ENCODE peak calls at places on chromosome 3, in seven cellular contexts. One of them, this sample, is unnamed.

GRCh38 chr3:51670053-51670666 is 892 bp upstream of the TEX264 start:
- DNase-seq in H4: no peak
- DNase-seq in brain microvascular endothelial cell: no peak
- DNase-seq in breast epithelium: no peak
- DNase-seq in activated gamma-delta T cell: no peak
- DNase-seq in natural killer cell: no peak
- DNase-seq in stimulated activated effector memory CD8-positive, alpha-beta T cell treated with anti-CD3 and anti-CD28 coated beads, Interleukin-12 subunit alpha, Interleukin-12 subunit beta, amount 100 ng/mL, for 72 hours: no peak
- DNase-seq in this sample: no peak

GRCh38 chr3:15585111-15585844 is 16.1 kb downstream of the HACL1 start:
- DNase-seq in H4: no peak
- DNase-seq in brain microvascular endothelial cell: peak; percentile 19
- DNase-seq in breast epithelium: no peak
- DNase-seq in activated gamma-delta T cell: no peak
- DNase-seq in natural killer cell: no peak
- DNase-seq in stimulated activated effector memory CD8-positive, alpha-beta T cell treated with anti-CD3 and anti-CD28 coated beads, Interleukin-12 subunit alpha, Interleukin-12 subunit beta, amount 100 ng/mL, for 72 hours: no peak
- DNase-seq in this sample: no peak

GRCh38 chr3:165156757-165157156 is 39.4 kb downstream of the SLITRK3 start:
- DNase-seq in H4: no peak
- DNase-seq in brain microvascular endothelial cell: no peak
- DNase-seq in breast epithelium: no peak
- DNase-seq in activated gamma-delta T cell: no peak
- DNase-seq in natural killer cell: no peak
- DNase-seq in stimulated activated effector memory CD8-positive, alpha-beta T cell treated with anti-CD3 and anti-CD28 coated beads, Interleukin-12 subunit alpha, Interleukin-12 subunit beta, amount 100 ng/mL, for 72 hours: no peak
- DNase-seq in this sample: no peak

GRCh38 chr3:195224156-195224979 is 46.6 kb downstream of the XXYLT1 start:
- DNase-seq in H4: peak; percentile 40
- DNase-seq in brain microvascular endothelial cell: no peak
- DNase-seq in breast epithelium: peak; percentile 25
- DNase-seq in activated gamma-delta T cell: no peak
- DNase-seq in natural killer cell: peak; percentile 5
- DNase-seq in stimulated activated effector memory CD8-positive, alpha-beta T cell treated with anti-CD3 and anti-CD28 coated beads, Interleukin-12 subunit alpha, Interleukin-12 subunit beta, amount 100 ng/mL, for 72 hours: no peak
- DNase-seq in this sample: peak; percentile 20

GRCh38 chr3:31356941-31357340 is 175.8 kb upstream of the STT3B start:
- DNase-seq in H4: peak; percentile 58
- DNase-seq in brain microvascular endothelial cell: no peak
- DNase-seq in breast epithelium: no peak
- DNase-seq in activated gamma-delta T cell: no peak
- DNase-seq in natural killer cell: no peak
- DNase-seq in stimulated activated effector memory CD8-positive, alpha-beta T cell treated with anti-CD3 and anti-CD28 coated beads, Interleukin-12 subunit alpha, Interleukin-12 subunit beta, amount 100 ng/mL, for 72 hours: no peak
- DNase-seq in this sample: peak; percentile 48

GRCh38 chr3:39473452-39474125 is 6.1 kb downstream of the MOBP start:
- DNase-seq in H4: no peak
- DNase-seq in brain microvascular endothelial cell: no peak
- DNase-seq in breast epithelium: no peak
- DNase-seq in activated gamma-delta T cell: no peak
- DNase-seq in natural killer cell: no peak
- DNase-seq in stimulated activated effector memory CD8-positive, alpha-beta T cell treated with anti-CD3 and anti-CD28 coated beads, Interleukin-12 subunit alpha, Interleukin-12 subunit beta, amount 100 ng/mL, for 72 hours: no peak
- DNase-seq in this sample: no peak

GRCh38 chr3:139555249-139555648 is 15.7 kb upstream of the RBP1 start:
- DNase-seq in H4: peak; percentile 35
- DNase-seq in brain microvascular endothelial cell: no peak
- DNase-seq in breast epithelium: no peak
- DNase-seq in activated gamma-delta T cell: no peak
- DNase-seq in natural killer cell: no peak
- DNase-seq in stimulated activated effector memory CD8-positive, alpha-beta T cell treated with anti-CD3 and anti-CD28 coated beads, Interleukin-12 subunit alpha, Interleukin-12 subunit beta, amount 100 ng/mL, for 72 hours: no peak
- DNase-seq in this sample: peak; percentile 16

GRCh38 chr3:172153335-172153861 is 114.0 kb downstream of the FNDC3B start:
- DNase-seq in H4: peak; percentile 99
- DNase-seq in brain microvascular endothelial cell: peak; percentile 100
- DNase-seq in breast epithelium: peak; percentile 82
- DNase-seq in activated gamma-delta T cell: no peak
- DNase-seq in natural killer cell: peak; percentile 47
- DNase-seq in stimulated activated effector memory CD8-positive, alpha-beta T cell treated with anti-CD3 and anti-CD28 coated beads, Interleukin-12 subunit alpha, Interleukin-12 subunit beta, amount 100 ng/mL, for 72 hours: no peak
- DNase-seq in this sample: peak; percentile 96

GRCh38 chr3:143103633-143104032 is 15.9 kb upstream of the CHST2 start:
- DNase-seq in H4: no peak
- DNase-seq in brain microvascular endothelial cell: no peak
- DNase-seq in breast epithelium: no peak
- DNase-seq in activated gamma-delta T cell: no peak
- DNase-seq in natural killer cell: no peak
- DNase-seq in stimulated activated effector memory CD8-positive, alpha-beta T cell treated with anti-CD3 and anti-CD28 coated beads, Interleukin-12 subunit alpha, Interleukin-12 subunit beta, amount 100 ng/mL, for 72 hours: no peak
- DNase-seq in this sample: no peak

GRCh38 chr3:51704511-51704950 is 2.3 kb upstream of the GRM2 start:
- DNase-seq in H4: no peak
- DNase-seq in brain microvascular endothelial cell: no peak
- DNase-seq in breast epithelium: no peak
- DNase-seq in activated gamma-delta T cell: no peak
- DNase-seq in natural killer cell: no peak
- DNase-seq in stimulated activated effector memory CD8-positive, alpha-beta T cell treated with anti-CD3 and anti-CD28 coated beads, Interleukin-12 subunit alpha, Interleukin-12 subunit beta, amount 100 ng/mL, for 72 hours: no peak
- DNase-seq in this sample: no peak

GRCh38 chr3:46848271-46849097 is 14.8 kb downstream of the MYL3 start:
- DNase-seq in H4: peak; percentile 9
- DNase-seq in brain microvascular endothelial cell: peak; percentile 69
- DNase-seq in breast epithelium: no peak
- DNase-seq in activated gamma-delta T cell: no peak
- DNase-seq in natural killer cell: peak; percentile 15
- DNase-seq in stimulated activated effector memory CD8-positive, alpha-beta T cell treated with anti-CD3 and anti-CD28 coated beads, Interleukin-12 subunit alpha, Interleukin-12 subunit beta, amount 100 ng/mL, for 72 hours: peak; percentile 68
- DNase-seq in this sample: peak; percentile 43

GRCh38 chr3:64138046-64138445 is 87.2 kb downstream of the PRICKLE2 start:
- DNase-seq in H4: no peak
- DNase-seq in brain microvascular endothelial cell: peak; percentile 14
- DNase-seq in breast epithelium: no peak
- DNase-seq in activated gamma-delta T cell: no peak
- DNase-seq in natural killer cell: no peak
- DNase-seq in stimulated activated effector memory CD8-positive, alpha-beta T cell treated with anti-CD3 and anti-CD28 coated beads, Interleukin-12 subunit alpha, Interleukin-12 subunit beta, amount 100 ng/mL, for 72 hours: no peak
- DNase-seq in this sample: peak; percentile 39

GRCh38 chr3:194686816-194687637 is 1.3 kb downstream of the FAM43A start:
- DNase-seq in H4: no peak
- DNase-seq in brain microvascular endothelial cell: no peak
- DNase-seq in breast epithelium: no peak
- DNase-seq in activated gamma-delta T cell: no peak
- DNase-seq in natural killer cell: peak; percentile 37
- DNase-seq in stimulated activated effector memory CD8-positive, alpha-beta T cell treated with anti-CD3 and anti-CD28 coated beads, Interleukin-12 subunit alpha, Interleukin-12 subunit beta, amount 100 ng/mL, for 72 hours: peak; percentile 72
- DNase-seq in this sample: no peak

This sample was measured in A172.